ENCODE peak calls at places on chromosomes 11 and 22, in five cellular contexts. J, C, S, Y and B are unnamed samples.
A peak's percentile ranks its signal among the peaks of the same experiment; 100 is the strongest.

GRCh38 chr11:10208045-10208674 is 85.9 kb downstream of the SBF2 start:
- DNase-seq in S (peak; percentile 66), J (no peak), Y (peak; percentile 44), C (no peak), B (peak; percentile 5)

GRCh38 chr11:2296913-2297622 is 4.7 kb downstream of the C11orf21 start:
- DNase-seq in J (peak; percentile 28), Y (no peak), C (peak; percentile 12), S (no peak), B (no peak)

GRCh38 chr11:113578715-113579250 is 103.6 kb upstream of the DRD2 start:
- DNase-seq in J (no peak), S (no peak), Y (no peak), C (no peak), B (no peak)

GRCh38 chr11:12284321-12285050 is 92.9 kb upstream of the PARVA start:
- DNase-seq in S (peak; percentile 60), C (no peak), Y (peak; percentile 50), J (no peak), B (no peak)

GRCh38 chr11:129694966-129695365 is 120.7 kb upstream of the TMEM45B start:
- DNase-seq in J (no peak), Y (no peak), S (no peak), C (no peak), B (no peak)

GRCh38 chr11:116750070-116750718 is 22.6 kb downstream of the BUD13 start:
- DNase-seq in C (no peak), J (no peak), Y (no peak), S (no peak), B (no peak)

GRCh38 chr11:119284344-119285157 is 32.4 kb downstream of the MCAM start:
- DNase-seq in S (peak; percentile 67), Y (no peak), C (no peak), J (no peak), B (no peak)

GRCh38 chr22:41348964-41349484 is 32.7 kb upstream of the TEF start:
- DNase-seq in S (no peak), Y (no peak), J (no peak), C (no peak), B (no peak)

GRCh38 chr22:27329471-27329870 is 472.1 kb downstream of the MN1 start:
- DNase-seq in Y (no peak), C (no peak), S (no peak), J (no peak), B (no peak)

GRCh38 chr11:27216268-27217149 is 146.5 kb downstream of the CCDC34 start:
- DNase-seq in Y (peak; percentile 39), J (no peak), C (no peak), S (peak; percentile 83), B (no peak)

GRCh38 chr11:93784935-93785360 is 866 bp downstream of the MED17 start:
- DNase-seq in S (no peak), J (no peak), C (no peak), Y (no peak), B (no peak)

GRCh38 chr11:44760917-44761545 is 34.3 kb downstream of the TSPAN18 start:
- DNase-seq in C (peak; percentile 7), S (peak; percentile 86), Y (no peak), J (peak; percentile 38), B (no peak)

GRCh38 chr11:74123008-74123448 is 47.8 kb downstream of the C2CD3 start:
- DNase-seq in Y (no peak), S (peak; percentile 43), J (no peak), C (no peak), B (no peak)
- TF ChIP-seq CTCF in Y (no peak), S (no peak), J (no peak), C (no peak), B (no peak)

GRCh38 chr11:33257897-33258630 is 883 bp downstream of the HIPK3 start:
- DNase-seq in Y (no peak), C (peak; percentile 64), J (peak; percentile 84), S (peak; percentile 97), B (no peak)
- TF ChIP-seq CTCF in Y (no peak), C (no peak), J (no peak), S (peak; percentile 4), B (peak; percentile 18)

DNA sequence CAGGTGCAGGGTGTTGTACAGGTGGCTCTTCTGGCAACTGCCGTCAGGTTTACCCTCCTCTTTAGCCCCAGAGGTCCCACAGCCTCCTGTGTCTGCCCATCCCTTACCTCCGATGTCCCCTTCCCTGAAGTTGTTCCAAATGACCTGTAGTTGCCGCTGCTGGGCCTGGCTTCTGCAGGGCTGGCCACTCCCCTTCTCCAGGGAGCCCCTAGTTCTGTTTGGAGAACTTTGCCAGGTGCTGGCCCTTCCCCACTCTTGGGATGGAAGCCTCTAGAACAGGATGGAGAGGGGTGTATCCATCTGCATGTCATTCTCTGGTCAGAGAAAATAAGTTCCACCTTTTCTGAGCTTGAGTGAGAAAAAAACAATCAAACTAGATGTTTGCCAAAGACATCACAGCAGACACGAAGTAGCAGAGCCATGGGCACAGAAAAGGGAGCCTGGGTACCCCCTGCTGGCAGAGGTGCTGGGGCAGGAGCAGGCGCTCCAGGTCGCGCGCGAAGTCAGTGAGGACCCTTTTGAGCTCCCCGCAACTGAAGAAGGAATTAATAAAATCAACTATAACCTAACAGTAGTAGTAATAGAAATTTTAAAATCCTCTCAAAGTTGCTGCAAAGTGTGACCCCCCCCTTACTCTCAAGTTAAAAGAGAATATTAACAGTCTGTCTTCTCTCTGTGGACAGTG is 20.2 kb upstream of the PARVB start:
- DNase-seq in C (no peak), S (no peak), J (no peak), Y (no peak), B (no peak)
- TF ChIP-seq CTCF in C (no peak), S (peak; percentile 20), J (no peak), Y (no peak), B (no peak)

GRCh38 chr22:20180640-20181039 is 29.8 kb upstream of the CCDC188 start:
- DNase-seq in Y (no peak), J (no peak), C (no peak), S (no peak), B (no peak)
- TF ChIP-seq CTCF in Y (no peak), J (no peak), C (no peak), S (no peak), B (no peak)

DNA sequence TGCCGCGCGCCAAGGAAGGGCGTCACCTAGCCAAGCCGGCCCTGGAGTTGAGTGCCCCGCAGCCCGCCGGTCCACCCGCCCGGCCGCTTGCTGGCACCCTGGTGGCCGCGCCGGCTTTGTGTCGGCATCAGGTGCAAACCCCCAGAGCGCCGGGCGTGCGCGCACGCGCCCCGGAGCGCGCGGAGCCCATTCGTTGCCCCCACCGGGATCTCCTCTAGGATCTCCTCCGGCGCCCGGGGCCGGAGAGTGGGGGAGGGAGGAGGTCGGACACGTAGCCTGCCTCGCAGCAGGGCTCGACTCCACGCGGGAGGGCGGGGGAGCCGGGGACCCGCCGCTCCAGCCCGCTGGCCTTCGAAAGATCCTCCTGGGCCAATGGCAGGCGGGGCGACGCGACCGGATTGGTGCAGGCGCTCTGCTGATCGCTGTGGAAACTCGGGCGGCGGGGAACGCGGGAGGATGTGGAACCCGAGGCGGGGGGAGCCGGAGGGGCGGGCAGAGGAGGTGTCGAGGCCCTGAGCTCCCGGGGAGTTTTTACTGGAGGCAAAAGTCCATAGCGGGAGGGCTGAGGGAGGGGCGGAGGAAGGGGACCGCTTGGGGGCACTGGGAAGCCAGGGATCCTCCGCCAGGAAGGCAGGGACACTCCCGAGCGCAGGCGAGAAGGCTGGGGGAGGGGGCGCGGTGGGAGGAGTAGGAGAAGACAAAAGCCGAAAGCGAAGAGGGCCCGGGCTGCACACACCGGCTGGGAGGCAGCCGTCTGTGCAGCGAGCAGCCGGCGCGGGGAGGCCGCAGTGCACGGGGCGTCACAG is at the start of gene FADS2:
- DNase-seq in Y (peak; percentile 82), J (peak; percentile 91), S (peak; percentile 98), C (peak; percentile 64), B (no peak)
- TF ChIP-seq CTCF in Y (no peak), J (no peak), S (no peak), C (no peak), B (no peak)

DNA sequence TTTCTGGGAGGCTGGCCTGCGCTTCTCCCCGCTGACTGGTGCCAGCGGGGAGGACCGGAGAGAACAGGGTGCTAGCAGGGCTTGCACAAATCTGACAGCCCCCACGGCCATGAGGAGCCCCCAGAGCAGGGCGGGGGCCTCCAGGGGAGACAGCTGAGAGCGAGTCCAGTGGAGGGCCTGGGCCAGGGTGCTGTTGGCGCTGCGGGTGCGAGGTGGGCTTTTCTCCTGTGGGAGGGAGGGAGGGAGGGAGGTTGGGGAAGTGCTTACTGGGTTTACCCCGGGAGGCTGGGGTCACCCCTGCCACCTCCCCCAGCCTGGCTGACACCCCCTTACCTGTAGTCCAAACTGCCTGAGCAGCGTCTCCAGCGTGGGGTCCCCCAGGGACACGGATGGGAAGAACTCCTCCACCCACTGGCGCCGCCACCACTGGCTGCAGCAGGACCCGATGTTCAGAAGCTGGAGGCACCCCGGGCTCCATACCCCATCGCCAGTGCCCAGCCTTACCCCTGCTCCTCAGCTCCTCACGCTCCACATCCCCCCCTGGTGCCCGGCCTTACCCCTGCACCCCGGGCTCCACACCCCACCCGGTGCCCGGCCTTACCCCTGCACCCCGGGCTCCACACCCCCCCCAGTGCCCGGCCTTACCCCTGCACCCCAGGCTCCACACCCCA is 3.9 kb downstream of the LMF2 start:
- DNase-seq in Y (no peak), J (no peak), S (no peak), C (no peak), B (no peak)
- TF ChIP-seq CTCF in Y (no peak), J (no peak), S (no peak), C (no peak), B (peak; percentile 13)